ENCODE peak calls at places on chromosomes 2 and 18, in five cellular contexts. W is GM23338; E is psoas muscle; P is CD8-positive, alpha-beta T cell; L is fibroblast of lung. V is an unnamed sample.

GRCh38 chr18:21117385-21118135 is 5.9 kb upstream of the ROCK1 start:
- DNase-seq in W (peak; percentile 45), E (no peak), P (no peak), L (peak; percentile 93), V (no peak)

GRCh38 chr2:63990072-63990471 is 29.2 kb downstream of the VPS54 start:
- DNase-seq in W (peak; percentile 13), E (no peak), P (no peak), L (no peak), V (no peak)

GRCh38 chr2:160387558-160388262 is 105.9 kb downstream of the RBMS1 start:
- DNase-seq in W (no peak), E (peak; percentile 74), P (no peak), L (peak; percentile 99), V (peak; percentile 51)

GRCh38 chr2:11822746-11823411 is 76.4 kb downstream of the LPIN1 start:
- DNase-seq in W (no peak), E (peak; percentile 34), P (no peak), L (no peak), V (no peak)

GRCh38 chr18:56576826-56577573 is 61.4 kb downstream of the TXNL1 start:
- DNase-seq in W (no peak), E (no peak), P (no peak), L (peak; percentile 8), V (no peak)

GRCh38 chr2:29215739-29216608 is 100.8 kb downstream of the CLIP4 start:
- DNase-seq in W (no peak), E (no peak), P (no peak), L (no peak), V (no peak)

GRCh38 chr2:43024515-43024962 is 201.9 kb downstream of the ZFP36L2 start:
- DNase-seq in W (peak; percentile 90), E (peak; percentile 72), P (peak; percentile 67), L (peak; percentile 43), V (peak; percentile 62)

GRCh38 chr2:128632491-128632780 is 313.8 kb upstream of the HS6ST1 start:
- DNase-seq in W (no peak), E (no peak), P (peak; percentile 27), L (no peak), V (no peak)

GRCh38 chr2:241007880-241008710 is 9.7 kb downstream of the SNED1 start:
- DNase-seq in W (no peak), E (no peak), P (peak; percentile 47), L (no peak), V (no peak)

GRCh38 chr2:73285162-73285739 is 973 bp upstream of the FBXO41 start:
- DNase-seq in W (no peak), E (no peak), P (no peak), L (no peak), V (no peak)

GRCh38 chr2:28697602-28698149 is 54.0 kb upstream of the PPP1CB start:
- DNase-seq in W (no peak), E (no peak), P (no peak), L (no peak), V (no peak)

GRCh38 chr18:9826666-9827065 is 59.1 kb upstream of the TXNDC2 start:
- DNase-seq in W (no peak), E (no peak), P (no peak), L (no peak), V (no peak)

GRCh38 chr2:121479882-121480522 is 50.7 kb upstream of the RNU4ATAC start:
- DNase-seq in W (peak; percentile 59), E (no peak), P (no peak), L (peak; percentile 78), V (no peak)
- TF ChIP-seq CTCF in W (peak; percentile 56), E (no peak), P (no peak), L (no peak), V (no peak)

GRCh38 chr2:69389271-69389670 is 2.2 kb upstream of the GFPT1 start:
- DNase-seq in W (no peak), E (no peak), P (no peak), L (no peak), V (no peak)

GRCh38 chr2:69385443-69386151 is 1.4 kb downstream of the GFPT1 start:
- DNase-seq in W (no peak), E (no peak), P (no peak), L (no peak), V (no peak)

GRCh38 chr2:69387770-69388481 is 899 bp upstream of the GFPT1 start:
- DNase-seq in W (no peak), E (no peak), P (no peak), L (no peak), V (no peak)

GRCh38 chr2:69386376-69386775 is 651 bp downstream of the GFPT1 start:
- DNase-seq in W (no peak), E (no peak), P (no peak), L (no peak), V (no peak)

DNA sequence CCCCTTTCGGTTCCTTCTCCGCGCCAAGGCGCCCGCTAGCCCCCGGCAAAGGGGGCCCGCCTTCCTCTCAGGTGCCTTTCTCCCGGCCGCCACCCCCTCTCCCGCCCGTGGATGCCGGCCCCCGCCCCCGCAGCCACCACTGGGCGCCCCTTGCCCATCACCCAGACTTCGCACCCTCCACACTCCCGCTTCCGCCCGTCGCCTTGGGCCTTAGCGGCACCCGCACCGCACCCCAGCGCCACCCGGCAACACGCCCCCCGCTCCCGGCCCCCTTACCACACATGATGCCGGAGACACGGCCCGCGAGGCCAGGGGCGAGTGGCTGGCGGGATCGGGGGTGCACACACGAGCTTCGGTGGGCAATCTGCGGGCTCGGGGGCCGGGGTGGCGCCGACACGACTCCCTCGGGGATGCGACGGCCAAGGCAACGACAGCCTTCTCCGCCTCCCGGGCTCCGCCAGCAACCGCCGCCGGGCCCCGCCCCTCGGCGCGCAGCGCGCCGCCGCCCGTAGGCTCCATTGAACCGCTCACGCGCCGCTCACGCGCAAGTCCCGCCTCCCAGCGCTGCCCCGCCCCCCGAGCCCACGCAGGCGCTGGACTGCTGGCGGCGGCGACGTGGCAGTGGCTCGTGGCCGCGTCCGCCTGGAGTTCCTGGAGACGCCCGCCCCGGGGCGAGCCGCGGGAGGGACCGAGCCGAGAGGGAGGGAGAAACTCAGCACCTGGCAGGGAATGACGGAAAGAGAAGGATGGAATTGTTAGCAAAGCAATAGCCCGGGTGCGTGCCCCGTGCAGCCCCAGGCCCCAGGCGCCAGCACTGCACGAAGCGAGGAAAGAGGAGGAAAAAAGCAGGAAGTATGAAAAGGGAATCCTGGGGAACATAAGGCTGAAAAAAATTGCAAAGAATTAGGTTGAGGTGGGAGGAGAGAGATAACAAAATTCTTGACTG is at the start of gene GFPT1:
- DNase-seq in W (peak; percentile 89), E (peak; percentile 95), P (peak; percentile 94), L (peak; percentile 93), V (peak; percentile 89)
- TF ChIP-seq CTCF in W (no peak), E (no peak), P (no peak), L (no peak), V (no peak)

DNA sequence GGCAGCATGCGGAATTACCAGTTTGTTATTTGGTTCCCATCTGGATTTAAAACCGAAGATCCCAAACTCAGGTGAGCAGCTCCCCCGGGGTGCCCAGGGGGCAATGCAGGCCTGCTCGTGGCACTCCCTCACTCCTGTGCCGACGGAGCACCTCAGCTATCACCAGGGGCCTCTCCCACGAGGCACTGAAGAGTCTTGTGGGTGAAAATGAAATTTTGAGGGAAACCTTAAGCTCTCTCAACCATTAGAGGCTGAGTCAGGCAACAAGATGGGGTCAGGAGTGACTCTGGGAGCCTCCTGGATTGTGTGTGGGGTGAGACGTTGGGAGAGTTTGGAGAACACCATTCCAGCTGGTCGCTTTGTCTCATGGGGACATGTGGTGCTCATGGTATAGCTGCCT is 189.0 kb downstream of the PRKCE start:
- DNase-seq in W (no peak), E (no peak), P (no peak), L (no peak), V (no peak)
- TF ChIP-seq CTCF in W (no peak), E (no peak), P (no peak), L (no peak), V (no peak)

GRCh38 chr2:232523682-232524597 is 2.0 kb upstream of the CHRND start:
- DNase-seq in W (peak; percentile 95), E (peak; percentile 59), P (no peak), L (peak; percentile 28), V (no peak)
- TF ChIP-seq CTCF in W (peak; percentile 86), E (peak; percentile 25), P (no peak), L (no peak), V (no peak)

GRCh38 chr18:11322716-11323115 is 173.3 kb upstream of the PIEZO2 start:
- DNase-seq in W (peak; percentile 55), E (no peak), P (no peak), L (no peak), V (no peak)
- TF ChIP-seq CTCF in W (no peak), E (no peak), P (no peak), L (no peak), V (no peak)

DNA sequence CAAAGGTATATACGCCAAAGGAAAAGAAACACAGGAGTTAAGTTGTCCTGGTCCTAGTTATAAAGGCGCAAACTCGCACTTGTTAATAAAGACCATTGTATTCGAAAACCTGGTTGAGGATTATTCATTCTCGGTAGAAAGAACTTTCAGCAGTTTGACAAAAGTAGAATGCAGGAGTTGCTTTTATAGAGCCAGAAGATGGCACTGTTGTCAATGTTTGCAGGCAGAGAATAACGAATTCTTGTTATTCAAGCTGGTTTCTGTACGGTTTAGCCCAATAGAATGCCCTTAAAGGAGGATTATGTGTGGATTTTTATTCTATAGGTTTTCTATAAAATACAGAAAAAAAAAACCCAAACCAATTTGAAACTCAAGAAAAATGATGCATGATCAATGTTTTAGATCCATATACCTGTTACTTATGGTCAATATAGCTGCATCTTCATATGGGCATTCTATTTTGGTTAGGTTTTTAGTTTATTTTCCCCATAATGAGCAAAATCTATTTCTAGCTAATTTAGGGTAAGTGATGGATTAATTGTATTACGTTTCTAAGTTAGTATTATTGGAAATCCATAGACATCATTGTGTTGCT is 510.3 kb downstream of the PLCL1 start:
- DNase-seq in W (peak; percentile 75), E (no peak), P (no peak), L (peak; percentile 53), V (peak; percentile 12)
- TF ChIP-seq CTCF in W (peak; percentile 83), E (peak; percentile 58), P (peak; percentile 89), L (peak; percentile 83), V (peak; percentile 39)